ENCODE peak calls at places on chromosomes 12 and 14, in eight cellular contexts. M, Y, X, H, Q, U, T and V are unnamed samples.

GRCh38 chr12:6608592-6609311 is 1.6 kb upstream of the CHD4 start:
- DNase-seq in M (no peak), Y (no peak), X (peak; percentile 58), H (no peak), Q (peak; percentile 33), U (peak; percentile 68), T (no peak), V (no peak)

GRCh38 chr14:97838986-97839385 is 1041.8 kb downstream of the VRK1 start:
- DNase-seq in M (no peak), Y (no peak), X (no peak), H (no peak), Q (no peak), U (no peak), T (no peak), V (no peak)

GRCh38 chr14:84323963-84324362 is 1206.0 kb upstream of the FLRT2 start:
- DNase-seq in M (no peak), Y (no peak), X (no peak), H (no peak), Q (no peak), U (no peak), T (no peak), V (no peak)

GRCh38 chr14:95500201-95500681 is 16.2 kb downstream of the SYNE3 start:
- DNase-seq in M (no peak), Y (no peak), X (no peak), H (no peak), Q (no peak), U (peak; percentile 26), T (no peak), V (no peak)

GRCh38 chr12:120242275-120242799 is 23.2 kb downstream of the PXN start:
- DNase-seq in M (no peak), Y (no peak), X (no peak), H (no peak), Q (peak; percentile 95), U (no peak), T (no peak), V (no peak)

GRCh38 chr12:2292560-2292959 is 239.8 kb downstream of the CACNA1C start:
- DNase-seq in M (no peak), Y (no peak), X (no peak), H (no peak), Q (no peak), U (no peak), T (no peak), V (peak; percentile 53)

GRCh38 chr14:74754157-74754556 is 9.0 kb upstream of the YLPM1 start:
- DNase-seq in M (no peak), Y (peak; percentile 13), X (no peak), H (no peak), Q (no peak), U (no peak), T (no peak), V (no peak)

GRCh38 chr12:130715150-130715995 is 726 bp downstream of the RIMBP2 start:
- DNase-seq in M (no peak), Y (no peak), X (no peak), H (no peak), Q (no peak), U (no peak), T (peak; percentile 58), V (peak; percentile 70)

GRCh38 chr12:113591480-113591971 is 119.9 kb upstream of the LHX5 start:
- DNase-seq in M (no peak), Y (no peak), X (no peak), H (no peak), Q (peak; percentile 94), U (no peak), T (peak; percentile 62), V (peak; percentile 72)

GRCh38 chr12:86838264-86838663 is 582.1 kb upstream of the MGAT4C start:
- DNase-seq in M (no peak), Y (no peak), X (no peak), H (no peak), Q (no peak), U (no peak), T (no peak), V (no peak)

GRCh38 chr14:104387000-104387384 is 192.6 kb upstream of the C14orf180 start:
- DNase-seq in M (no peak), Y (no peak), X (no peak), H (no peak), Q (no peak), U (no peak), T (no peak), V (peak; percentile 36)

GRCh38 chr12:81644503-81644902 is 114.6 kb downstream of the PPFIA2 start:
- DNase-seq in M (peak; percentile 33), Y (peak; percentile 36), X (peak; percentile 42), H (no peak), Q (peak; percentile 3), U (peak; percentile 38), T (no peak), V (peak; percentile 49)

GRCh38 chr14:54600685-54601084 is 33.8 kb downstream of the SAMD4A start:
- DNase-seq in M (no peak), Y (peak; percentile 94), X (no peak), H (no peak), Q (no peak), U (no peak), T (no peak), V (no peak)

GRCh38 chr14:97707603-97708002 is 910.4 kb downstream of the VRK1 start:
- DNase-seq in M (no peak), Y (no peak), X (no peak), H (peak; percentile 40), Q (no peak), U (no peak), T (no peak), V (no peak)

GRCh38 chr12:30015661-30016060 is 231.9 kb upstream of the TMTC1 start:
- DNase-seq in M (no peak), Y (no peak), X (no peak), H (no peak), Q (no peak), U (no peak), T (no peak), V (no peak)

GRCh38 chr14:77023001-77023996 is 5.2 kb downstream of the IRF2BPL start:
- DNase-seq in M (no peak), Y (peak; percentile 38), X (peak; percentile 75), H (no peak), Q (no peak), U (peak; percentile 97), T (peak; percentile 51), V (peak; percentile 70)

GRCh38 chr12:48525332-48525731 is at the start of gene OR8S1:
- DNase-seq in M (no peak), Y (no peak), X (no peak), H (no peak), Q (no peak), U (no peak), T (no peak), V (no peak)

GRCh38 chr12:50918584-50919316 is 33.6 kb upstream of the HIGD1C start:
- DNase-seq in M (no peak), Y (peak; percentile 58), X (no peak), H (no peak), Q (no peak), U (no peak), T (no peak), V (no peak)

DNA sequence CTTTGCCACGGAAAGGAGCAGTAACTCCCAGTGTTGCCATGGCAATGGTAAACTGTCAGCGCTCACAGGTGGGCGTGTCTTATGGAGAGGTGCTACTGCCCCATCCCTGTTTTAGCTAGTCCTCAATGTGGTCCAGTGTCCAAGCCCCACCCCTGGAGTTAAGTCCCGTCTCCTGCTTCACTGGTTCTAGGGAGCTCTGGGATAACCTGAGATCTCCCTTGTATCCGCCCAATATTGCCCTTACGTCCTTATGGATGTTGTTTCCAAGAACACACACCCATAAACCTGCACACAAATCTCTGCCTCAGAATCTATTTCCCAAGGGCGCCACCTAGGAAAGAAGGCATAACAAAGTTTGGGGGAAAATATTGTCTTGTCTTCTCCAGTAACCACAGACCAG is 64.2 kb downstream of the SPRING1 start:
- DNase-seq in M (peak; percentile 21), Y (no peak), X (peak; percentile 54), H (no peak), Q (peak; percentile 48), U (no peak), T (no peak), V (no peak)
- TF ChIP-seq RAD21 in M (peak; percentile 67), Y (no peak), X (peak; percentile 64), H (peak; percentile 7), Q (peak; percentile 52), U (no peak), T (peak; percentile 11), V (no peak)

GRCh38 chr12:51974646-51975045 is 23.1 kb downstream of the ACVR1B start:
- DNase-seq in M (no peak), Y (no peak), X (no peak), H (no peak), Q (no peak), U (no peak), T (no peak), V (no peak)

GRCh38 chr12:51973560-51973959 is 22.1 kb downstream of the ACVR1B start:
- DNase-seq in M (no peak), Y (peak; percentile 50), X (no peak), H (no peak), Q (no peak), U (no peak), T (no peak), V (no peak)

GRCh38 chr12:51975196-51975595 is 23.7 kb downstream of the ACVR1B start:
- DNase-seq in M (no peak), Y (no peak), X (no peak), H (no peak), Q (no peak), U (no peak), T (no peak), V (no peak)

GRCh38 chr12:51977320-51977753 is 25.8 kb downstream of the ACVR1B start:
- DNase-seq in M (no peak), Y (no peak), X (no peak), H (no peak), Q (no peak), U (peak; percentile 27), T (no peak), V (no peak)

GRCh38 chr12:51976376-51977160 is 25.1 kb downstream of the ACVR1B start:
- DNase-seq in M (no peak), Y (peak; percentile 50), X (peak; percentile 79), H (no peak), Q (no peak), U (peak; percentile 92), T (no peak), V (no peak)
- H3K4me1 ChIP-seq in M (peaks cover 8% of the 10 kb centered on the region), Y (peaks cover 33% of the 10 kb centered on the region), X (peaks cover 56% of the 10 kb centered on the region), H (peaks cover 18% of the 10 kb centered on the region), Q (peaks cover 10% of the 10 kb centered on the region), U (peaks cover 68% of the 10 kb centered on the region), T (peaks cover 3% of the 10 kb centered on the region), V (peaks cover 23% of the 10 kb centered on the region)

DNA sequence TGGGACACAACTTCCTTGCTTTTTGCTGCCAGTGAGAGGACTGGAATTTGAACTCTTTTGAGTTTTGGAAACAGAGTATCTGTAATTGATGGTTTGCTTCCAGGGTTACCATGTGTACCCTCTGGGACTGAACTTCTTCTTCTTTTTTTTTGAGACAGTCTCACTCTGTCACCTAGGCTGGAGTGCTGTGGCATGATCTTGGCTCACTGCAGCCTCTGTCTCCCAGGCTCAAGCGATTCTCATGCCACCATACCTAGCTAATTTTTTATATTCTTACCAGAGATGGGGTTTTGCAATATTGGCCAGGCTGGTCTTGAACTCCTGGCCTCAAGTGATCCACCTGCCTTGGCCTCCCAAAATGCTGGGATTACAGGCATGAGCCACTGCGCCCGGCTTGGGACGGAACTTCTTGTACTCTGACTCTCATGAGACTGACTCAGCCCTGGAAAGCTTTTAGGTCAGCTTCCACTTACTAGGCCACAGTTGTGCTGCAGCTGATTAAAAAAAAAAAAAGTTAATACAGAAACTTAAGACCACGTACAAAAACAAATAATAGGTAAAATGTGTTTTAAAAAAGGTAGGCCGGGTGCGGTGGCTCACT is 15.8 kb downstream of the SEL1L start:
- DNase-seq in M (no peak), Y (peak; percentile 67), X (no peak), H (no peak), Q (no peak), U (peak; percentile 66), T (no peak), V (no peak)
- TF ChIP-seq RAD21 in M (no peak), Y (no peak), X (no peak), H (no peak), Q (no peak), U (no peak), T (no peak), V (no peak)

GRCh38 chr14:69848903-69849391 is 30.3 kb upstream of the SMOC1 start:
- DNase-seq in M (no peak), Y (no peak), X (no peak), H (no peak), Q (no peak), U (peak; percentile 70), T (no peak), V (no peak)
- H3K4me1 ChIP-seq in M (no peaks in the 10 kb centered on the region), Y (no peaks in the 10 kb centered on the region), X (peaks cover 3% of the 10 kb centered on the region), H (no peaks in the 10 kb centered on the region), Q (no peaks in the 10 kb centered on the region), U (peaks cover 96% of the 10 kb centered on the region), T (no peaks in the 10 kb centered on the region), V (no peaks in the 10 kb centered on the region)